ENCODE peak calls at places on chromosomes 11 and 22, in six cellular contexts. I is A549, S is transverse colon, Q is coronary artery, F is mesenchymal stem cell, L is lung. O is an unnamed sample.

GRCh38 chr11:26331911-26332571 is at the start of gene ANO3:
- DNase-seq in I (peak), S (peak), Q (no peak), F (peak), L (peak), O (no peak)

GRCh38 chr11:131203041-131203440 is 167.4 kb upstream of the NTM start:
- DNase-seq in I (no peak), S (no peak), Q (no peak), F (no peak), L (no peak), O (no peak)

GRCh38 chr11:106997241-106997640 is 21.0 kb downstream of the GUCY1A2 start:
- DNase-seq in I (no peak), S (no peak), Q (no peak), F (no peak), L (no peak), O (no peak)

GRCh38 chr11:35404397-35404775 is 15.0 kb downstream of the SLC1A2 start:
- DNase-seq in I (peak), S (peak), Q (no peak), F (peak), L (peak), O (no peak)

GRCh38 chr22:32281092-32281491 is 25.9 kb upstream of the SLC5A4 start:
- DNase-seq in I (peak), S (no peak), Q (no peak), F (no peak), L (no peak), O (peak)

GRCh38 chr11:46238078-46238966 is 39.1 kb upstream of the CREB3L1 start:
- DNase-seq in I (peak), S (peak), Q (no peak), F (peak), L (peak), O (no peak)

GRCh38 chr11:119134389-119134978 is 13.1 kb downstream of the HINFP start:
- DNase-seq in I (peak), S (no peak), Q (no peak), F (peak), L (no peak), O (no peak)

GRCh38 chr11:103652013-103652412 is 384.4 kb upstream of the DDI1 start:
- DNase-seq in I (no peak), S (no peak), Q (no peak), F (peak), L (no peak), O (no peak)

GRCh38 chr11:109728056-109728455 is 306.1 kb downstream of the C11orf87 start:
- DNase-seq in I (no peak), S (no peak), Q (no peak), F (peak), L (no peak), O (peak)

GRCh38 chr22:36775589-36775965 is 342 bp downstream of the IFT27 start:
- DNase-seq in I (no peak), S (peak), Q (peak), F (no peak), L (peak), O (no peak)

GRCh38 chr11:110123003-110123402 is 29.8 kb downstream of the ZC3H12C start:
- DNase-seq in I (no peak), S (no peak), Q (no peak), F (peak), L (no peak), O (no peak)

GRCh38 chr11:12793506-12793905 is 119.3 kb downstream of the TEAD1 start:
- DNase-seq in I (no peak), S (no peak), Q (no peak), F (no peak), L (no peak), O (no peak)

GRCh38 chr11:33135216-33135615 is 26.1 kb downstream of the CSTF3 start:
- DNase-seq in I (no peak), S (no peak), Q (no peak), F (peak), L (no peak), O (no peak)

GRCh38 chr11:59778122-59778521 is 22.9 kb downstream of the STX3 start:
- DNase-seq in I (peak), S (peak), Q (no peak), F (no peak), L (no peak), O (no peak)

GRCh38 chr11:9203715-9204311 is 61.3 kb downstream of the DENND5A start:
- DNase-seq in I (no peak), S (no peak), Q (no peak), F (no peak), L (no peak), O (no peak)

GRCh38 chr11:124329787-124330478 is 9.9 kb upstream of the OR8D2 start:
- DNase-seq in I (no peak), S (no peak), Q (no peak), F (peak), L (no peak), O (no peak)

GRCh38 chr11:124801014-124801413 is 808 bp upstream of the MSANTD2 start:
- DNase-seq in I (no peak), S (no peak), Q (no peak), F (peak), L (no peak), O (no peak)

GRCh38 chr11:20933958-20934357 is 264.6 kb downstream of the NELL1 start:
- DNase-seq in I (no peak), S (no peak), Q (no peak), F (no peak), L (no peak), O (no peak)

GRCh38 chr22:48376936-48377335 is 1450.7 kb downstream of the BRD1 start:
- DNase-seq in I (no peak), S (no peak), Q (peak), F (no peak), L (no peak), O (no peak)

GRCh38 chr11:70415176-70415575 is 16.8 kb downstream of the CTTN start:
- DNase-seq in I (peak), S (no peak), Q (no peak), F (peak), L (no peak), O (no peak)

GRCh38 chr11:58513747-58514367 is 6.0 kb upstream of the OR5B21 start:
- DNase-seq in I (peak), S (peak), Q (no peak), F (peak), L (no peak), O (no peak)

GRCh38 chr11:394034-394857 is at the start of gene PKP3:
- DNase-seq in I (peak), S (peak), Q (no peak), F (peak), L (peak), O (peak)

GRCh38 chr22:22046370-22046769 is 63.8 kb upstream of the TOP3B start:
- DNase-seq in I (no peak), S (no peak), Q (no peak), F (no peak), L (no peak), O (no peak)

GRCh38 chr22:23700706-23701105 is 9.9 kb downstream of the RGL4 start:
- DNase-seq in I (no peak), S (no peak), Q (no peak), F (peak), L (no peak), O (no peak)

GRCh38 chr22:28034760-28035401 is 115.8 kb upstream of the PITPNB start:
- DNase-seq in I (no peak), S (peak), Q (peak), F (peak), L (peak), O (no peak)

GRCh38 chr11:125950178-125950490 is 4.3 kb downstream of the VSIG10L2 start:
- DNase-seq in I (no peak), S (no peak), Q (no peak), F (no peak), L (no peak), O (no peak)

GRCh38 chr11:114771172-114771571 is 92.8 kb downstream of the NXPE2 start:
- DNase-seq in I (no peak), S (no peak), Q (no peak), F (no peak), L (no peak), O (no peak)

GRCh38 chr11:75896843-75897419 is 81.9 kb downstream of the UVRAG start:
- DNase-seq in I (peak), S (no peak), Q (no peak), F (peak), L (no peak), O (no peak)

GRCh38 chr11:118064956-118065355 is 11.9 kb upstream of the TMPRSS4 start:
- DNase-seq in I (no peak), S (no peak), Q (peak), F (no peak), L (no peak), O (no peak)

GRCh38 chr22:32355760-32356159 is 1.9 kb upstream of the RFPL3 start:
- DNase-seq in I (no peak), S (no peak), Q (no peak), F (no peak), L (no peak), O (no peak)

GRCh38 chr11:63610604-63611394 is 3.4 kb downstream of the PLAAT3 start:
- DNase-seq in I (no peak), S (no peak), Q (peak), F (no peak), L (no peak), O (no peak)

GRCh38 chr11:44559207-44559943 is 6.1 kb upstream of the CD82 start:
- DNase-seq in I (no peak), S (no peak), Q (no peak), F (peak), L (no peak), O (no peak)

GRCh38 chr11:44561275-44561781 is 4.1 kb upstream of the CD82 start:
- DNase-seq in I (no peak), S (no peak), Q (no peak), F (peak), L (no peak), O (no peak)

GRCh38 chr11:44555031-44555800 is 10.2 kb upstream of the CD82 start:
- DNase-seq in I (no peak), S (no peak), Q (no peak), F (no peak), L (no peak), O (no peak)

GRCh38 chr11:44557464-44557863 is 8.0 kb upstream of the CD82 start:
- DNase-seq in I (no peak), S (no peak), Q (no peak), F (no peak), L (no peak), O (no peak)

DNA sequence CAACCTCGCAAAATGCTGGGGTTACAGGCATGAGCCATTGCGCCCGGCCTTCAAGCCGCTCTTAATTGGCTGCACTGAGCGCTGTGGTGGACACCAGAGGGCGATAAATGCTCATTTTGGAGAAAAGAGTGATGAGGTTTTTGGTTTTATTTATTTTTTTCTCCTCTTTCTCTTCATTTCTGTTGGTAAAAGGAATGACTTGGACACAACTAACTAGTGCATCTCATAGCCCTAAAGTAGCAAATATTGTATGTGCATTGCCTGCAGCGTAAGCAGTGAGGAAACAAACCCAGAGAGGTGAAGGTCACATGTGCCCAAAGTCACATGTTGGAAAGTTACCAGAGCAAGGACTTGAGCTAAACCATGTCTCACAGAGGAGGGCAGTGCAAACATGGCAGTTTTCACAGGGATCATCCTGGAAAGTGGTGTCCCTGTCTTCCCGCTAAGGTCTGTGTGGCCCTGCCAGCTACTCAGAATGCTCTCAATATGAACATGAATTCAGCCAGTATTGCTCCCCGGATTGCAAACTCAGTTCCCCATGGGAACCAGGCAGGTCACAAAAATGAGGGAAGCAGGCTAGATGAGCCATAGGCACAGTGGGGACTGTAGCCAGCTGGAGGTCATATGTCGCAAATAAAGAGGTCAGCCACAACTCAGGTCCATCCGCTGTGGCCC is 8.6 kb upstream of the CD82 start:
- DNase-seq in I (no peak), S (peak), Q (no peak), F (peak), L (peak), O (no peak)
- H3K27ac ChIP-seq in I (no peak), S (no peak), Q (no peak), F (no peak), L (no peak), O (no peak)

GRCh38 chr11:108500169-108500568 is 2.0 kb upstream of the POGLUT3 start:
- DNase-seq in I (no peak), S (no peak), Q (no peak), F (no peak), L (no peak), O (no peak)

GRCh38 chr11:108498816-108499408 is 728 bp upstream of the POGLUT3 start:
- DNase-seq in I (no peak), S (peak), Q (no peak), F (no peak), L (no peak), O (no peak)

GRCh38 chr11:108497317-108498045 is 703 bp downstream of the POGLUT3 start:
- DNase-seq in I (peak), S (peak), Q (peak), F (peak), L (peak), O (peak)

GRCh38 chr11:108496643-108497256 is 1.4 kb downstream of the POGLUT3 start:
- DNase-seq in I (no peak), S (no peak), Q (no peak), F (peak), L (no peak), O (no peak)

GRCh38 chr11:108498046-108498815 is at the start of gene POGLUT3:
- DNase-seq in I (peak), S (peak), Q (peak), F (peak), L (peak), O (no peak)
- H3K27ac ChIP-seq in I (peak), S (peak), Q (peak), F (peak), L (peak), O (peak)

GRCh38 chr22:38184788-38185187 is 3.2 kb upstream of the PLA2G6 start:
- DNase-seq in I (no peak), S (no peak), Q (no peak), F (no peak), L (no peak), O (no peak)

GRCh38 chr22:38189104-38189503 is 7.5 kb upstream of the PLA2G6 start:
- DNase-seq in I (no peak), S (no peak), Q (no peak), F (no peak), L (no peak), O (no peak)

GRCh38 chr22:38186429-38186828 is 4.8 kb upstream of the PLA2G6 start:
- DNase-seq in I (no peak), S (no peak), Q (no peak), F (peak), L (no peak), O (no peak)

GRCh38 chr22:38190581-38190980 is 9.0 kb upstream of the PLA2G6 start:
- DNase-seq in I (no peak), S (no peak), Q (no peak), F (no peak), L (no peak), O (no peak)

DNA sequence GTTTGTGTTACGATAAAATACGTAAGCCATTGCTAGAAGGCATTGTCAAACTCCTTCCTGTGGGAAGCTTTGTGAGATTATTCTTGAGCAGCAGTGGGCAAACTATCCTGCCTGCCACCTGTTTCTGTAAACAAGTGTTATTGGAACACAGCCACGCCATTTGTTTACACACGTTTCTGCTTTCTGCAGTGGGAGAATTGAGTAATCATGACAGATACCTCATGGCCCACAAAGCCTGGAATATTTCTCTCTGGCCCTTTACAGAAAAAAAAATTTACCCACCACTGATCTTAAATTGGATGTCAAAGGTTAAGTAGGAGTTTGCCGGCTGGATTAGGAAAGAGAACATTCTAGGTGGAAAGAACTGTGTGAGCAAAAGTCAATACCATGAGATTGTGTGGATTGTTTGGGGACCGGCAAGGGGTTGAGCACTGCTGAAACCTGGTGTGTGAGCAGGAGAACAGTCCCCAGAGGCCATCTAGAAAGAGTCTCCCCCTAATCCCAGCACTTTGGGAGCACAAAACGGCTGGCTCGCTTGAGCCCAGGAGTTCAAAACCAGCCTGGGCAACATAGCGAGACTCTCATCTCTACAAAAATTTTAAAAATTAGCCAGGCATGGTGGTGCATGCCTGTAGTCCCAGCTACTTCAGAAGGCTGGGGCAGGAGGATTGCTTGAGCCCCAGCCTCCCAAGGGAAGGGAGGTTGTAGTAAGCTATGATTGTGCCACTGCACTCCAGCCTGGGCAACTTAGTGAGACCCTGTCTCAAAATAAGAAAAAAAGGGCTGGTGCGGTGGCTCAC is 6.0 kb upstream of the PLA2G6 start:
- DNase-seq in I (no peak), S (no peak), Q (no peak), F (peak), L (peak), O (no peak)
- H3K27ac ChIP-seq in I (peak), S (no peak), Q (no peak), F (no peak), L (peak), O (no peak)

DNA sequence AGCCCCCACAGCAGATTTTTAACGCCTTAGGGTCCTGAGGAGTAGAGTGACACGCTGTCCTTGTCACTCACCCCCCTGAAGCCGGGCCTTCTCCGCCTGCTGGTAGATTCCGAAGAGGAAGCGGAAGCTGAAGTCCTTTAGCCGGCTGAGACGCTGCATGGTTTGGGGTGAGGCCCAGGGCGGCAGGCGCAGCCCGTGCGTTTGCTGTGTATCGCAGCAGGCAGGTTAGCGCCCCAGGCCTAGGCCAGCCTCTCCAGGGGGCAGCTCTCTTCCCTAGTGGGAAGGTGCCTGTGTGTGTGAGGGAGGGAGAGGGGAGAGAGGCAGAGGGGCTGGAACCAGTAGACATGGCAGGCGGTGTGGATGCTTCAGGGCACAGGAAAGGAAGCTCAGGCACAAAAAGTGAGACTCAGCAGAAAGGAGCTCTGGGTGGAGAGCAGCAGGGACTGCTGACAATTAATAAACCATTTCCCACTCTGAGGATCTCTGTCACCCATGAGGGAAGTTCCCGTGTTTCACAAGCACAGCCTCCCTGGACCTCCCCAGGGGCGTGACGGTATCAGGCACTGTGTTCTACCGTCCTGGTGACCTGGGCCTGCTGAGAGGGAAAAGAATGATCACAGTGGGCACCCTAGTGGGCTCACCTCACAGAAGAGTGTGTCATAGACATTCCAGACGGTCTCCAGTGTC is 3.8 kb downstream of the ACP2 start:
- DNase-seq in I (no peak), S (peak), Q (no peak), F (peak), L (no peak), O (no peak)
- H3K27ac ChIP-seq in I (peak), S (peak), Q (peak), F (peak), L (peak), O (no peak)

GRCh38 chr11:99494065-99494464 is 473.3 kb downstream of the CNTN5 start:
- DNase-seq in I (no peak), S (no peak), Q (no peak), F (no peak), L (no peak), O (no peak)

DNA sequence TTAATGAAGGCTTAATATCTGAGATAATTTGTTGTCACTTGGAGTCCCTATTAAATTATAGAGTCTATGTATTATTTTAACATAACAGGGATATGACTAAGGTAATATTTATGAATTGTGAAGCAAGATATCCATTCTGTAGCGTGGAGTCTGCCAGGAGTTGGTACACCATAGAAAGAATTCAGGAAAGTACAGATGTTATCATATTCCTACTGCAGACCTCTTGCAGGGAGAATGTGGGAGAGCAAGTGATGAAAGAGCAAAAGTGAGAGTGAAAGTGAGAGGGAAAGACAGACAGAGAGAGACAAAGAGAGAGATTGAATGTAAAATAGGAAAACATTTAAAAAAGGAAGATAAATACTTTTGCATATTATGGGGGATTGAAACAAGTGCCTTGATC is 468.8 kb downstream of the CNTN5 start:
- DNase-seq in I (no peak), S (no peak), Q (no peak), F (no peak), L (no peak), O (no peak)
- H3K27ac ChIP-seq in I (no peak), S (no peak), Q (no peak), F (no peak), L (no peak), O (no peak)

GRCh38 chr11:83119216-83119615 is 37.7 kb upstream of the PCF11 start:
- DNase-seq in I (no peak), S (no peak), Q (no peak), F (peak), L (no peak), O (no peak)
- H3K27ac ChIP-seq in I (no peak), S (no peak), Q (no peak), F (no peak), L (no peak), O (no peak)

GRCh38 chr22:29302681-29303465 is 3.6 kb upstream of the GAS2L1 start:
- DNase-seq in I (no peak), S (no peak), Q (no peak), F (no peak), L (no peak), O (no peak)
- H3K27ac ChIP-seq in I (peak), S (no peak), Q (peak), F (no peak), L (peak), O (no peak)

O was measured in epithelial cell of prostate.